ENCODE peak calls at places on chromosomes 4 and X, in ten cellular contexts. E, A, U, D, R, X, G, C, Z and J are unnamed samples.

GRCh38 chr4:138875886-138876608 is 139.5 kb upstream of the NOCT start:
- DNase-seq in X (no peak), D (no peak), Z (no peak), G (no peak), U (no peak), E (no peak), R (no peak), C (no peak), A (no peak), J (no peak)

GRCh38 chr4:35100932-35101331 is 1143.4 kb downstream of the ARAP2 start:
- DNase-seq in Z (no peak), U (no peak), D (no peak), G (no peak), C (no peak), X (no peak), R (no peak), A (no peak), E (no peak), J (peak; percentile 41)

GRCh38 chr4:10664408-10664807 is 20.2 kb downstream of the CLNK start:
- DNase-seq in E (no peak), X (no peak), R (peak; percentile 48), Z (no peak), G (no peak), C (no peak), D (peak; percentile 21), A (no peak), U (no peak), J (no peak)

GRCh38 chr4:147770831-147771230 is 38.9 kb downstream of the ARHGAP10 start:
- DNase-seq in Z (no peak), C (no peak), R (no peak), E (no peak), G (no peak), D (no peak), X (no peak), A (no peak), U (no peak), J (no peak)

GRCh38 chrX:9884031-9884779 is 83.0 kb upstream of the CLDN34 start:
- DNase-seq in G (no peak), Z (no peak), A (no peak), U (no peak), E (no peak), C (no peak), R (no peak), X (no peak), D (peak; percentile 68), J (no peak)

GRCh38 chrX:36867143-36867542 is 141.0 kb upstream of the FAM47C start:
- DNase-seq in G (no peak), Z (peak; percentile 5), R (no peak), D (no peak), A (no peak), E (no peak), C (peak; percentile 2), U (peak; percentile 2), X (peak; percentile 2), J (no peak)

GRCh38 chr4:181753189-181753588 is 490.0 kb upstream of the TENM3 start:
- DNase-seq in X (no peak), U (no peak), A (no peak), Z (peak; percentile 45), D (no peak), E (no peak), G (no peak), C (no peak), R (no peak), J (no peak)

GRCh38 chr4:164136181-164136616 is 617.7 kb upstream of the SMIM31 start:
- DNase-seq in X (no peak), Z (no peak), E (no peak), C (no peak), G (no peak), D (no peak), A (no peak), U (no peak), R (no peak), J (no peak)

GRCh38 chr4:31548823-31549222 is 828.7 kb downstream of the PCDH7 start:
- DNase-seq in C (no peak), G (no peak), Z (no peak), R (no peak), U (no peak), E (no peak), X (no peak), A (no peak), D (no peak), J (no peak)

GRCh38 chr4:87961993-87962791 is 13.3 kb upstream of the SPP1 start:
- DNase-seq in A (no peak), U (no peak), D (no peak), X (no peak), R (no peak), E (no peak), C (no peak), Z (no peak), G (no peak), J (no peak)

GRCh38 chr4:39855909-39856512 is 121.7 kb downstream of the PDS5A start:
- DNase-seq in E (no peak), D (no peak), U (peak; percentile 6), C (peak; percentile 3), G (no peak), X (no peak), R (no peak), Z (no peak), A (no peak), J (no peak)

GRCh38 chr4:142416121-142416520 is 430.0 kb downstream of the INPP4B start:
- DNase-seq in C (no peak), U (no peak), D (no peak), A (no peak), X (no peak), Z (no peak), R (no peak), G (no peak), E (no peak), J (no peak)

GRCh38 chrX:650801-651200 is 20.2 kb downstream of the SHOX start:
- DNase-seq in X (no peak), C (no peak), D (no peak), R (no peak), Z (no peak), E (no peak), U (no peak), A (no peak), G (no peak), J (no peak)

GRCh38 chr4:142574306-142574705 is 271.8 kb downstream of the INPP4B start:
- DNase-seq in A (no peak), D (no peak), G (no peak), C (no peak), R (no peak), U (no peak), X (no peak), Z (no peak), E (no peak), J (no peak)

GRCh38 chr4:105895609-105896460 is 564 bp downstream of the NPNT start:
- DNase-seq in A (peak; percentile 52), C (peak; percentile 6), X (no peak), Z (peak; percentile 40), R (no peak), D (peak; percentile 16), E (no peak), G (no peak), U (no peak), J (peak; percentile 67)

GRCh38 chr4:105896461-105896939 is 1.2 kb downstream of the NPNT start:
- DNase-seq in Z (no peak), U (no peak), A (peak; percentile 48), D (no peak), G (no peak), C (no peak), E (no peak), R (no peak), X (no peak), J (no peak)

GRCh38 chr4:105895324-105895608 is at the start of gene NPNT:
- DNase-seq in Z (peak; percentile 60), C (no peak), R (no peak), E (no peak), X (no peak), A (peak; percentile 44), D (no peak), U (no peak), G (no peak), J (peak; percentile 73)

GRCh38 chr4:105894570-105895323 is 524 bp upstream of the NPNT start:
- DNase-seq in D (peak; percentile 23), Z (no peak), R (no peak), A (peak; percentile 61), C (no peak), G (no peak), U (no peak), X (no peak), E (no peak), J (peak; percentile 53)

DNA sequence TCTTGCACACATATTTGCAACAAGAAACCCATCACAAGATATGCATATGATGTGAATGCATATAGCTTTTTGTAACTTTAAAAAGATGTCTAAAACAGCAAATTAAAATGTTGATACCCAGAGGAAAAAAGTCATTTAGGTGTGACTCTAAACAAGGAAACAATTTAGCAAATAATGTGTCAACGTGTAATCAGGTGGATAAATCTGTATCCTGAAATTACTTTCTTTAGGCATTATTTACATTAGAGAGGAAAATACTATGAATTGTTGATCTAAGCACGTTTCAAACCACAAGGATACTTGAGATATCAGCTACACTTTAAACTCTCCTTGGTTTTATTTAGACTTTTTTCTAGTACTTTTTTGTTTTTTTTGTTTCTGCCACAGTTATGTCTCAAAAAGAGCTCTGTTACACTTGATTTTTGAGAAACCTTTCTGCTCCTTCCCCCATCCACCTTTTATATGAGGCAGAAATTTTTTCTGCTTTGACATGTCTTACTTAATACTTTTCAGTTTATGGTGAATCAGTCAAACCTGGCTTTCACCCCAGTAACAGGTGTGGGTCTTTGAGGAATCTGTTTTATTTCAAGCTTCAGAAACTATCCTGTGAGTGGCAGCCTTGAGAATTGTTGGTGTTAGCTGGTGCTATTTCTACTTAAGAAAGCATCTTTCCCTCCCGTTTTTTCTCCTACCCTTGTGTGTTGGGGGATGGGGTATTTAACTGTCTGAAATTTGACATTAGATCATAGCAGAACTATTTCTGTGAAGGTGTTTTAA is 1.9 kb downstream of the NPNT start:
- DNase-seq in C (no peak), E (no peak), R (no peak), D (no peak), A (no peak), G (no peak), U (no peak), Z (no peak), X (no peak), J (no peak)
- H3K4me3 ChIP-seq in C (no peak overlapping the region), E (no peak overlapping the region), R (no peak overlapping the region), D (no peak overlapping the region), A (peak overlapping the region; percentile 59), G (peak overlapping the region; percentile 68), U (no peak overlapping the region), Z (no peak overlapping the region), X (no peak overlapping the region), J (peak overlapping the region; percentile 70)

GRCh38 chrX:150063138-150063518 is 124.8 kb upstream of the EOLA2 start:
- DNase-seq in G (no peak), E (no peak), X (no peak), R (no peak), A (no peak), Z (no peak), C (no peak), U (no peak), D (no peak), J (no peak)
- H3K4me1 ChIP-seq in G (no peaks in the 10 kb centered on the region), E (no peaks in the 10 kb centered on the region), X (no peaks in the 10 kb centered on the region), R (no peaks in the 10 kb centered on the region), A (no peaks in the 10 kb centered on the region), Z (no peaks in the 10 kb centered on the region), C (peaks cover 14% of the 10 kb centered on the region), U (no peaks in the 10 kb centered on the region), D (no peaks in the 10 kb centered on the region), J (no peaks in the 10 kb centered on the region)

GRCh38 chr4:144518181-144518895 is 127.6 kb upstream of the HHIP start:
- DNase-seq in U (no peak), G (no peak), X (no peak), R (no peak), C (no peak), Z (no peak), E (no peak), A (no peak), D (no peak), J (no peak)
- TF ChIP-seq EP300 in U (no peak), G (no peak), X (no peak), R (no peak), C (no peak), Z (no peak), E (no peak), A (no peak), D (no peak), J (no peak)

GRCh38 chr4:183342541-183343533 is 20.6 kb upstream of the CLDN24 start:
- DNase-seq in A (no peak), R (peak; percentile 17), E (no peak), C (no peak), Z (peak; percentile 48), D (no peak), U (no peak), G (no peak), X (no peak), J (peak; percentile 77)
- H3K4me3 ChIP-seq in A (no peak overlapping the region), R (peak overlapping the region; percentile 39), E (no peak overlapping the region), C (no peak overlapping the region), Z (no peak overlapping the region), D (no peak overlapping the region), U (no peak overlapping the region), G (peak overlapping the region; percentile 22), X (no peak overlapping the region), J (no peak overlapping the region)